ENCODE peak calls at places on chromosomes 16 and 17, in eight cellular contexts. One of them, this sample, is unnamed.

GRCh38 chr16:79713609-79714309 is 113.2 kb upstream of the MAF start:
- DNase-seq in adipocyte: no peak
- DNase-seq in trophoblast cell: no peak
- DNase-seq in colonic mucosa: no peak
- DNase-seq in GM12878: no peak
- DNase-seq in GM23248: no peak
- DNase-seq in PC-3: no peak
- DNase-seq in endodermal cell: no peak
- DNase-seq in this sample: no peak

GRCh38 chr16:61128545-61129323 is 907.5 kb downstream of the CDH8 start:
- DNase-seq in adipocyte: no peak
- DNase-seq in trophoblast cell: no peak
- DNase-seq in colonic mucosa: no peak
- DNase-seq in GM12878: no peak
- DNase-seq in GM23248: no peak
- DNase-seq in PC-3: no peak
- DNase-seq in endodermal cell: no peak
- DNase-seq in this sample: no peak

GRCh38 chr16:31875112-31875803 is 1.7 kb downstream of the ZNF267 start:
- DNase-seq in adipocyte: peak; percentile 62
- DNase-seq in trophoblast cell: peak; percentile 45
- DNase-seq in colonic mucosa: no peak
- DNase-seq in GM12878: no peak
- DNase-seq in GM23248: peak; percentile 83
- DNase-seq in PC-3: peak; percentile 27
- DNase-seq in endodermal cell: no peak
- DNase-seq in this sample: no peak

GRCh38 chr16:19073863-19074262 is 6.4 kb downstream of the COQ7 start:
- DNase-seq in adipocyte: no peak
- DNase-seq in trophoblast cell: no peak
- DNase-seq in colonic mucosa: no peak
- DNase-seq in GM12878: no peak
- DNase-seq in GM23248: no peak
- DNase-seq in PC-3: no peak
- DNase-seq in endodermal cell: no peak
- DNase-seq in this sample: no peak

GRCh38 chr17:740240-741055 is 8.1 kb downstream of the TLCD3A start:
- DNase-seq in adipocyte: no peak
- DNase-seq in trophoblast cell: peak; percentile 44
- DNase-seq in colonic mucosa: peak; percentile 25
- DNase-seq in GM12878: peak; percentile 66
- DNase-seq in GM23248: no peak
- DNase-seq in PC-3: no peak
- DNase-seq in endodermal cell: no peak
- DNase-seq in this sample: no peak

GRCh38 chr16:48478418-48478817 is 93.2 kb upstream of the SIAH1 start:
- DNase-seq in adipocyte: no peak
- DNase-seq in trophoblast cell: no peak
- DNase-seq in colonic mucosa: no peak
- DNase-seq in GM12878: no peak
- DNase-seq in GM23248: no peak
- DNase-seq in PC-3: no peak
- DNase-seq in endodermal cell: peak; percentile 61
- DNase-seq in this sample: peak; percentile 21

GRCh38 chr16:14193316-14193871 is 122.3 kb downstream of the MRTFB start:
- DNase-seq in adipocyte: no peak
- DNase-seq in trophoblast cell: no peak
- DNase-seq in colonic mucosa: no peak
- DNase-seq in GM12878: peak; percentile 21
- DNase-seq in GM23248: no peak
- DNase-seq in PC-3: no peak
- DNase-seq in endodermal cell: no peak
- DNase-seq in this sample: no peak

GRCh38 chr17:32266389-32267269 is 997 bp downstream of the RHBDL3 start:
- DNase-seq in adipocyte: peak; percentile 39
- DNase-seq in trophoblast cell: peak; percentile 13
- DNase-seq in colonic mucosa: no peak
- DNase-seq in GM12878: no peak
- DNase-seq in GM23248: peak; percentile 30
- DNase-seq in PC-3: no peak
- DNase-seq in endodermal cell: peak; percentile 91
- DNase-seq in this sample: no peak

GRCh38 chr17:76266244-76266938 is 1.2 kb downstream of the UBALD2 start:
- DNase-seq in adipocyte: peak; percentile 50
- DNase-seq in trophoblast cell: peak; percentile 33
- DNase-seq in colonic mucosa: peak; percentile 67
- DNase-seq in GM12878: no peak
- DNase-seq in GM23248: peak; percentile 60
- DNase-seq in PC-3: no peak
- DNase-seq in endodermal cell: no peak
- DNase-seq in this sample: peak; percentile 43

GRCh38 chr17:76268015-76268749 is 3.0 kb downstream of the UBALD2 start:
- DNase-seq in adipocyte: peak; percentile 68
- DNase-seq in trophoblast cell: peak; percentile 54
- DNase-seq in colonic mucosa: peak; percentile 77
- DNase-seq in GM12878: peak; percentile 76
- DNase-seq in GM23248: peak; percentile 90
- DNase-seq in PC-3: no peak
- DNase-seq in endodermal cell: no peak
- DNase-seq in this sample: peak; percentile 75

GRCh38 chr17:76265624-76266243 is 586 bp downstream of the UBALD2 start:
- DNase-seq in adipocyte: peak; percentile 85
- DNase-seq in trophoblast cell: peak; percentile 59
- DNase-seq in colonic mucosa: peak; percentile 67
- DNase-seq in GM12878: no peak
- DNase-seq in GM23248: peak; percentile 81
- DNase-seq in PC-3: peak; percentile 39
- DNase-seq in endodermal cell: peak; percentile 88
- DNase-seq in this sample: peak; percentile 41

GRCh38 chr17:76264755-76265623 is at the start of gene UBALD2:
- DNase-seq in adipocyte: peak; percentile 99
- DNase-seq in trophoblast cell: peak; percentile 100
- DNase-seq in colonic mucosa: peak; percentile 99
- DNase-seq in GM12878: peak; percentile 99
- DNase-seq in GM23248: peak; percentile 99
- DNase-seq in PC-3: peak; percentile 100
- DNase-seq in endodermal cell: peak; percentile 100
- DNase-seq in this sample: peak; percentile 100

GRCh38 chr17:76267051-76267576 is 2.0 kb downstream of the UBALD2 start:
- DNase-seq in adipocyte: no peak
- DNase-seq in trophoblast cell: no peak
- DNase-seq in colonic mucosa: no peak
- DNase-seq in GM12878: no peak
- DNase-seq in GM23248: no peak
- DNase-seq in PC-3: no peak
- DNase-seq in endodermal cell: no peak
- DNase-seq in this sample: no peak
- H3K4me3 ChIP-seq in adipocyte: peak overlapping the region; percentile 83
- H3K4me3 ChIP-seq in trophoblast cell: no peak overlapping the region
- H3K4me3 ChIP-seq in colonic mucosa: peak overlapping the region; percentile 93
- H3K4me3 ChIP-seq in GM12878: peak overlapping the region; percentile 84
- H3K4me3 ChIP-seq in GM23248: peak overlapping the region; percentile 88
- H3K4me3 ChIP-seq in PC-3: peak overlapping the region; percentile 77
- H3K4me3 ChIP-seq in endodermal cell: peak overlapping the region; percentile 94
- H3K4me3 ChIP-seq in this sample: peak overlapping the region; percentile 82

GRCh38 chr16:69108905-69109252 is 3.4 kb downstream of the HAS3 start:
- DNase-seq in adipocyte: no peak
- DNase-seq in trophoblast cell: no peak
- DNase-seq in colonic mucosa: no peak
- DNase-seq in GM12878: no peak
- DNase-seq in GM23248: no peak
- DNase-seq in PC-3: no peak
- DNase-seq in endodermal cell: no peak
- DNase-seq in this sample: no peak

GRCh38 chr16:69109486-69110270 is 4.2 kb downstream of the HAS3 start:
- DNase-seq in adipocyte: no peak
- DNase-seq in trophoblast cell: no peak
- DNase-seq in colonic mucosa: no peak
- DNase-seq in GM12878: no peak
- DNase-seq in GM23248: no peak
- DNase-seq in PC-3: no peak
- DNase-seq in endodermal cell: peak; percentile 40
- DNase-seq in this sample: no peak

GRCh38 chr16:69106491-69107291 is 1.2 kb downstream of the HAS3 start:
- DNase-seq in adipocyte: no peak
- DNase-seq in trophoblast cell: no peak
- DNase-seq in colonic mucosa: peak; percentile 29
- DNase-seq in GM12878: no peak
- DNase-seq in GM23248: peak; percentile 39
- DNase-seq in PC-3: no peak
- DNase-seq in endodermal cell: peak; percentile 82
- DNase-seq in this sample: no peak

GRCh38 chr16:69107311-69107962 is 2.0 kb downstream of the HAS3 start:
- DNase-seq in adipocyte: no peak
- DNase-seq in trophoblast cell: peak; percentile 45
- DNase-seq in colonic mucosa: peak; percentile 74
- DNase-seq in GM12878: no peak
- DNase-seq in GM23248: peak; percentile 67
- DNase-seq in PC-3: peak; percentile 36
- DNase-seq in endodermal cell: peak; percentile 81
- DNase-seq in this sample: peak; percentile 22

DNA sequence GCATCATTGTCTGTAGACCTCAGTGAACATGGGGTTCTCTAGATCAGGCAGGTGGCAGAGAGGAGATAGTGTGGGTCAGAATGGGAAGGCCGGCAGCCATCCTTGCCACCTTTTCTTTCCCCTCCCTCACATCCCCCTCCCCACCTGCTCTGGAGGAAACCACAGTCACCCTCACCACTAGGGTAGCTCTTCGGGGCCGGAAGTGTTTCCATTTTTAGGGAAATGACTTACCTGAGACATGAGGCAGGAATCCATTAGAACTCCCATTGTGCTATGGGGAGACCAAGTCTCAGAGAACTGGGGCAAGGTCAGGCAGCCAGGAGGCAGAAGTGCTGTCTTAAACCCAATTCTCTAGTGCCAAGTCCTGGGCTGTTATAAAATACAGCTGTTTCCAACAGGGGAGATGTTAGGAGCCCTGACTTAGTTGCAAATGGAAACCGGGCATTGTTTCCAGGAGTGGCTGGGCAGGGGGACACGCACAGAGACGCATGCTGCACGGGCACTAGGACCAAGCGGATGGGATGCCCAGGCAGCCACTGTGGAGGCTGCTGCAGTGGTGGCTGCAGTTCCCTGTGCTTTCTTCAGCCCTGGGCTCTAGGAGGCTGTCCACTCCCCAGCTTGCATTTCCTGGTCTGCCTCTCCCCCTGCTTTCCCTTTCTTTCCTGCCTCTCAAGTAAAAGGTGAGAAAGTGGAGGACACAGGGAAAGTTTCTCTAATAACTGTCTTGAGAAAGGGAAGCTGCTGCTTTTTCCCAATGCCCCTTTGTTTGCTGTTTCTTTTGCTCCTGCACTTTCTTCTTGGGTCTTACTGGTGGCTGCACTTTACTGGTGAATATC is 2.8 kb downstream of the HAS3 start:
- DNase-seq in adipocyte: no peak
- DNase-seq in trophoblast cell: no peak
- DNase-seq in colonic mucosa: no peak
- DNase-seq in GM12878: no peak
- DNase-seq in GM23248: no peak
- DNase-seq in PC-3: peak; percentile 27
- DNase-seq in endodermal cell: peak; percentile 83
- DNase-seq in this sample: no peak
- H3K9ac ChIP-seq in adipocyte: no peak overlapping the region
- H3K9ac ChIP-seq in trophoblast cell: no peak overlapping the region
- H3K9ac ChIP-seq in colonic mucosa: no peak overlapping the region
- H3K9ac ChIP-seq in GM12878: no peak overlapping the region
- H3K9ac ChIP-seq in GM23248: no peak overlapping the region
- H3K9ac ChIP-seq in PC-3: peak overlapping the region; percentile 92
- H3K9ac ChIP-seq in endodermal cell: no peak overlapping the region
- H3K9ac ChIP-seq in this sample: no peak overlapping the region

DNA sequence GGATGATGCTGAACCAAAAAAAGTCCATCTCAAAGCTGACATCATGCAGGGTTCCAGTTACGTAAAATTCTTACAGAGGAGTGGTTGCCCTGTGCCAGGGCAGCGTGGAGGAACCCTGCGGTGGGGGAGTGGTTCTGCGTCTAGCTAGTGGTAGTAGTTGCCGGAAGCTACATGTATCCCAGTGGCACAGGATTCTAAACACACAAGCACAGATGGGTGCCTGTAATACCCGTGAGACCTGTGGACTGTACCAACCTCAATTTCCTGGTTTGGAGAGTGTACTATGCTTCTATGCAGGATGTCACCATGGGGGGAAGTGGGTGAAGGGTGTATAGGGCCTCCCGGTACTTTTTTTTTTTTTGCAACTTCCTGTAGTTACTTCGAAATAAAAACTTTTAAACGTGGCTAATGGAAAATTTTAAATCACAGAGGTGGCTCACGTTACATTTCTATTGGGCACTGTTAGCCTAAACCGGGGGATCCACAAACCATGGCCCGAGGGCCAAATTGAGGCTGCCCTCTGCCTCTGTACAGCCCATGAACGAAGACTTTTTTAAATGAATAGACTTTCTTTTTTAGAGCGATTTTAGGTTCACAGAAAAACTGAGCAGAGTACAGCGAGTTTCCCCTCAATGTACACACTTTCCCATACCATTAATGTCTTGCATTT is 38.5 kb downstream of the TBC1D16 start:
- DNase-seq in adipocyte: no peak
- DNase-seq in trophoblast cell: peak; percentile 24
- DNase-seq in colonic mucosa: no peak
- DNase-seq in GM12878: peak; percentile 45
- DNase-seq in GM23248: no peak
- DNase-seq in PC-3: no peak
- DNase-seq in endodermal cell: no peak
- DNase-seq in this sample: no peak
- H3K4me3 ChIP-seq in adipocyte: no peak overlapping the region
- H3K4me3 ChIP-seq in trophoblast cell: no peak overlapping the region
- H3K4me3 ChIP-seq in colonic mucosa: no peak overlapping the region
- H3K4me3 ChIP-seq in GM12878: no peak overlapping the region
- H3K4me3 ChIP-seq in GM23248: no peak overlapping the region
- H3K4me3 ChIP-seq in PC-3: no peak overlapping the region
- H3K4me3 ChIP-seq in endodermal cell: no peak overlapping the region
- H3K4me3 ChIP-seq in this sample: no peak overlapping the region

DNA sequence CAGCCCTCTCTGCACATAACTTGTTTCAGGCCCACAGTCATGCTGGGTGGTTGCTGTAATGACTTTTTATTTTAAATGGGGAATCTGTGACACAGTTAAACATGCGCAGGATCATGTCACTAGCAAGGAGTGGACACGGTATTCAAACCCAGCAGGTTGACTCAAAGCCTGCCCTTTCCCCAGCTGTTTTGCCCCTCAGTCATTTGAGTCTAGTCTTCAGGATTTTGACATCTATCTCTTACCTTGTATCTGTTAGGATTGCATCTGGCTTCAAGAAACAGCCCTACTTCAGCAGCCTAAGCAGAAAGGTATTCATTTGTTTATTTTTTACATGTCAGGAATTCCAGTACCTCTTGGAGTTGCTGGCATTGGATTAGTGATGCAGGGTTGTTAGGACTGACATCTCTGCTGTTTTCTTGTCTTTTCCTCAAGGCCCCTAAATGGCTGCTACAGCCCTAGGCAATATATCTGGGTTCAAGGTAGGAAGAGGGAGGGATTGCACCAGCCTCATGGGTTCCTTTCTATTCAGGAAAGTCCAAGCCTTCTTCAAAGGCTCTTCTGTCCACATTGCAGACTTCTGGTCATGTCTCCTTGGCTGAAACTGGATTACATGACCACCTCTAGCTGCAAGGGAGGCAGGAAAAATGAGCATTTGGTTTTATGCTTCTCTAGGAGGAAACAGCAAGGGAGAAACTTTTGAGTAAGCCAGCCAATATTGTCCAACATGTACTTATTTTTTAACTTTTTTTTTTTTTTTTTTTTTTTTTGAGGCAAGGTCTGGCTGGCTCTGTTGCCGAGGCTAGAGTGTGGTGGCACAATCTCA is 22.8 kb downstream of the ABCC1 start:
- DNase-seq in adipocyte: no peak
- DNase-seq in trophoblast cell: peak; percentile 91
- DNase-seq in colonic mucosa: no peak
- DNase-seq in GM12878: no peak
- DNase-seq in GM23248: no peak
- DNase-seq in PC-3: peak; percentile 26
- DNase-seq in endodermal cell: no peak
- DNase-seq in this sample: no peak
- H3K9ac ChIP-seq in adipocyte: no peak overlapping the region
- H3K9ac ChIP-seq in trophoblast cell: no peak overlapping the region
- H3K9ac ChIP-seq in colonic mucosa: no peak overlapping the region
- H3K9ac ChIP-seq in GM12878: no peak overlapping the region
- H3K9ac ChIP-seq in GM23248: no peak overlapping the region
- H3K9ac ChIP-seq in PC-3: no peak overlapping the region
- H3K9ac ChIP-seq in endodermal cell: no peak overlapping the region
- H3K9ac ChIP-seq in this sample: no peak overlapping the region

This sample was measured in fibroblast of lung.